ENCODE peak calls at places on chromosomes 11 and 22, in eight cellular contexts. One of them, this sample, is unnamed.
A peak's percentile ranks its signal among the peaks of the same experiment; 100 is the strongest.

GRCh38 chr11:108207683-108208060 is 14.8 kb downstream of the NPAT start:
- DNase-seq in foreskin fibroblast: no peak
- DNase-seq in brain microvascular endothelial cell: no peak
- DNase-seq in heart left ventricle: no peak
- DNase-seq in kidney epithelial cell: no peak
- DNase-seq in IMR-90: no peak
- DNase-seq in GM12865: no peak
- DNase-seq in BJ: no peak
- DNase-seq in this sample: no peak

GRCh38 chr22:45071618-45072017 is 61.8 kb upstream of the PHF21B start:
- DNase-seq in IMR-90: no peak
- DNase-seq in foreskin fibroblast: no peak
- DNase-seq in heart left ventricle: no peak
- DNase-seq in BJ: no peak
- DNase-seq in kidney epithelial cell: no peak
- DNase-seq in brain microvascular endothelial cell: no peak
- DNase-seq in GM12865: no peak
- DNase-seq in this sample: no peak

GRCh38 chr11:113681711-113682410 is 24.2 kb downstream of the TMPRSS5 start:
- DNase-seq in brain microvascular endothelial cell: no peak
- DNase-seq in GM12865: no peak
- DNase-seq in heart left ventricle: no peak
- DNase-seq in BJ: no peak
- DNase-seq in kidney epithelial cell: no peak
- DNase-seq in foreskin fibroblast: no peak
- DNase-seq in IMR-90: no peak
- DNase-seq in this sample: no peak

GRCh38 chr11:19595840-19596751 is 116.5 kb upstream of the NAV2 start:
- DNase-seq in brain microvascular endothelial cell: peak; percentile 92
- DNase-seq in GM12865: no peak
- DNase-seq in heart left ventricle: peak; percentile 80
- DNase-seq in kidney epithelial cell: no peak
- DNase-seq in IMR-90: peak; percentile 90
- DNase-seq in foreskin fibroblast: peak; percentile 84
- DNase-seq in BJ: peak; percentile 94
- DNase-seq in this sample: no peak

GRCh38 chr11:67524480-67524808 is 1.2 kb upstream of the CABP2 start:
- DNase-seq in brain microvascular endothelial cell: no peak
- DNase-seq in kidney epithelial cell: no peak
- DNase-seq in heart left ventricle: no peak
- DNase-seq in foreskin fibroblast: no peak
- DNase-seq in BJ: no peak
- DNase-seq in IMR-90: no peak
- DNase-seq in GM12865: no peak
- DNase-seq in this sample: no peak

GRCh38 chr22:23847310-23847920 is 8.6 kb upstream of the DERL3 start:
- DNase-seq in kidney epithelial cell: no peak
- DNase-seq in foreskin fibroblast: no peak
- DNase-seq in heart left ventricle: no peak
- DNase-seq in IMR-90: no peak
- DNase-seq in GM12865: no peak
- DNase-seq in brain microvascular endothelial cell: no peak
- DNase-seq in BJ: no peak
- DNase-seq in this sample: no peak

GRCh38 chr11:131503017-131503416 is 132.6 kb downstream of the NTM start:
- DNase-seq in BJ: no peak
- DNase-seq in heart left ventricle: no peak
- DNase-seq in brain microvascular endothelial cell: no peak
- DNase-seq in kidney epithelial cell: no peak
- DNase-seq in IMR-90: no peak
- DNase-seq in GM12865: no peak
- DNase-seq in foreskin fibroblast: no peak
- DNase-seq in this sample: no peak

GRCh38 chr22:31818481-31819392 is 64.9 kb downstream of the DEPDC5 start:
- DNase-seq in IMR-90: peak; percentile 48
- DNase-seq in heart left ventricle: no peak
- DNase-seq in GM12865: no peak
- DNase-seq in BJ: no peak
- DNase-seq in brain microvascular endothelial cell: peak; percentile 43
- DNase-seq in foreskin fibroblast: no peak
- DNase-seq in kidney epithelial cell: no peak
- DNase-seq in this sample: no peak

GRCh38 chr11:70141490-70142014 is 61.5 kb upstream of the FADD start:
- DNase-seq in BJ: no peak
- DNase-seq in kidney epithelial cell: no peak
- DNase-seq in heart left ventricle: no peak
- DNase-seq in brain microvascular endothelial cell: no peak
- DNase-seq in IMR-90: no peak
- DNase-seq in GM12865: no peak
- DNase-seq in foreskin fibroblast: no peak
- DNase-seq in this sample: peak; percentile 59

GRCh38 chr22:29072979-29073617 is at the start of gene KREMEN1:
- DNase-seq in brain microvascular endothelial cell: no peak
- DNase-seq in BJ: no peak
- DNase-seq in foreskin fibroblast: no peak
- DNase-seq in kidney epithelial cell: no peak
- DNase-seq in heart left ventricle: no peak
- DNase-seq in GM12865: no peak
- DNase-seq in IMR-90: no peak
- DNase-seq in this sample: no peak

GRCh38 chr11:2578934-2579280 is 120.9 kb downstream of the KCNQ1OT1 start:
- DNase-seq in heart left ventricle: no peak
- DNase-seq in GM12865: no peak
- DNase-seq in brain microvascular endothelial cell: no peak
- DNase-seq in kidney epithelial cell: no peak
- DNase-seq in BJ: no peak
- DNase-seq in IMR-90: no peak
- DNase-seq in foreskin fibroblast: no peak
- DNase-seq in this sample: no peak

GRCh38 chr22:45537734-45538181 is 35.1 kb downstream of the FBLN1 start:
- DNase-seq in BJ: peak; percentile 55
- DNase-seq in heart left ventricle: peak; percentile 62
- DNase-seq in brain microvascular endothelial cell: peak; percentile 66
- DNase-seq in GM12865: no peak
- DNase-seq in IMR-90: peak; percentile 84
- DNase-seq in foreskin fibroblast: peak; percentile 81
- DNase-seq in kidney epithelial cell: no peak
- DNase-seq in this sample: no peak

GRCh38 chr11:64093233-64094039 is 57.7 kb downstream of the FLRT1 start:
- DNase-seq in brain microvascular endothelial cell: no peak
- DNase-seq in GM12865: no peak
- DNase-seq in BJ: no peak
- DNase-seq in IMR-90: no peak
- DNase-seq in heart left ventricle: no peak
- DNase-seq in foreskin fibroblast: no peak
- DNase-seq in kidney epithelial cell: no peak
- DNase-seq in this sample: no peak

GRCh38 chr11:96317985-96318384 is 25.0 kb downstream of the MAML2 start:
- DNase-seq in IMR-90: no peak
- DNase-seq in heart left ventricle: no peak
- DNase-seq in foreskin fibroblast: no peak
- DNase-seq in brain microvascular endothelial cell: no peak
- DNase-seq in GM12865: peak; percentile 17
- DNase-seq in kidney epithelial cell: no peak
- DNase-seq in BJ: no peak
- DNase-seq in this sample: no peak

GRCh38 chr11:83147895-83148294 is 9.0 kb upstream of the PCF11 start:
- DNase-seq in heart left ventricle: no peak
- DNase-seq in kidney epithelial cell: no peak
- DNase-seq in brain microvascular endothelial cell: no peak
- DNase-seq in IMR-90: no peak
- DNase-seq in foreskin fibroblast: no peak
- DNase-seq in GM12865: no peak
- DNase-seq in BJ: no peak
- DNase-seq in this sample: no peak

GRCh38 chr11:110125632-110126031 is 32.4 kb downstream of the ZC3H12C start:
- DNase-seq in foreskin fibroblast: peak; percentile 87
- DNase-seq in IMR-90: peak; percentile 60
- DNase-seq in brain microvascular endothelial cell: peak; percentile 88
- DNase-seq in heart left ventricle: no peak
- DNase-seq in GM12865: no peak
- DNase-seq in kidney epithelial cell: peak; percentile 26
- DNase-seq in BJ: no peak
- DNase-seq in this sample: no peak

GRCh38 chr11:34309970-34310369 is 47.8 kb downstream of the ABTB2 start:
- DNase-seq in BJ: no peak
- DNase-seq in IMR-90: no peak
- DNase-seq in brain microvascular endothelial cell: no peak
- DNase-seq in heart left ventricle: no peak
- DNase-seq in foreskin fibroblast: no peak
- DNase-seq in GM12865: no peak
- DNase-seq in kidney epithelial cell: no peak
- DNase-seq in this sample: no peak

GRCh38 chr11:81203876-81204275 is 1529.8 kb downstream of the FAM181B start:
- DNase-seq in GM12865: no peak
- DNase-seq in foreskin fibroblast: no peak
- DNase-seq in IMR-90: no peak
- DNase-seq in brain microvascular endothelial cell: peak; percentile 41
- DNase-seq in heart left ventricle: no peak
- DNase-seq in BJ: no peak
- DNase-seq in kidney epithelial cell: no peak
- DNase-seq in this sample: no peak

GRCh38 chr11:111812211-111812610 is 46.0 kb upstream of the PPP2R1B start:
- DNase-seq in heart left ventricle: no peak
- DNase-seq in foreskin fibroblast: no peak
- DNase-seq in BJ: no peak
- DNase-seq in IMR-90: no peak
- DNase-seq in kidney epithelial cell: no peak
- DNase-seq in GM12865: no peak
- DNase-seq in brain microvascular endothelial cell: no peak
- DNase-seq in this sample: no peak

GRCh38 chr11:43943357-43943930 is 1.0 kb downstream of the C11orf96 start:
- DNase-seq in kidney epithelial cell: no peak
- DNase-seq in heart left ventricle: no peak
- DNase-seq in IMR-90: peak; percentile 17
- DNase-seq in BJ: no peak
- DNase-seq in foreskin fibroblast: no peak
- DNase-seq in brain microvascular endothelial cell: peak; percentile 14
- DNase-seq in GM12865: no peak
- DNase-seq in this sample: no peak

DNA sequence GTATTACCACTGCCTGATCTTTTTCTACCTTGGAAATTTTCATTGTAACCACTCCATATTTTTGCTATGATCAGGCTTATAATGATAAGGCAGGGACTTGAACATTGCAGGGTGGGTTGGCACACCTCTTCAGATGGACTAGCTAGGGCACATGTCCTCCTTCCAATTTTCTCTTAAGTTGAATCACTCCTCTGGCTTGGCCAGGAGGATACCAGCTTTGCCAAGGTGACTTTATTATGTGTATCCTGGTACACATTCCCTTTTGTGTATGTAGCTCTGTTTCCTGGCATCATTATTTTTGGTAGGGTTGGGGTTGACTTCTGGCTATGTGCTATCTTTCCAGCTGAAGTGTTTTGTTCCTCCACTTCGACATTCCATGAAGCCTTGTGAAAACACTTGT is 8.5 kb upstream of the LDLRAD3 start:
- DNase-seq in heart left ventricle: no peak
- DNase-seq in kidney epithelial cell: no peak
- DNase-seq in brain microvascular endothelial cell: no peak
- DNase-seq in BJ: no peak
- DNase-seq in IMR-90: no peak
- DNase-seq in GM12865: no peak
- DNase-seq in foreskin fibroblast: no peak
- DNase-seq in this sample: no peak
- TF ChIP-seq CTCF in heart left ventricle: no peak
- TF ChIP-seq CTCF in kidney epithelial cell: no peak
- TF ChIP-seq CTCF in brain microvascular endothelial cell: no peak
- TF ChIP-seq CTCF in BJ: no peak
- TF ChIP-seq CTCF in IMR-90: no peak
- TF ChIP-seq CTCF in GM12865: no peak
- TF ChIP-seq CTCF in foreskin fibroblast: no peak
- TF ChIP-seq CTCF in this sample: no peak

GRCh38 chr22:42116848-42117424 is 13.7 kb downstream of the CYP2D6 start:
- DNase-seq in foreskin fibroblast: peak; percentile 14
- DNase-seq in GM12865: no peak
- DNase-seq in BJ: no peak
- DNase-seq in kidney epithelial cell: no peak
- DNase-seq in brain microvascular endothelial cell: no peak
- DNase-seq in IMR-90: peak; percentile 4
- DNase-seq in heart left ventricle: no peak
- DNase-seq in this sample: no peak

GRCh38 chr22:42108848-42109247 is 18.3 kb upstream of the NDUFA6 start:
- DNase-seq in GM12865: no peak
- DNase-seq in IMR-90: no peak
- DNase-seq in brain microvascular endothelial cell: no peak
- DNase-seq in heart left ventricle: no peak
- DNase-seq in kidney epithelial cell: no peak
- DNase-seq in BJ: no peak
- DNase-seq in foreskin fibroblast: no peak
- DNase-seq in this sample: no peak

GRCh38 chr22:42111798-42112197 is 18.8 kb downstream of the CYP2D6 start:
- DNase-seq in IMR-90: no peak
- DNase-seq in kidney epithelial cell: no peak
- DNase-seq in foreskin fibroblast: no peak
- DNase-seq in BJ: no peak
- DNase-seq in brain microvascular endothelial cell: no peak
- DNase-seq in GM12865: no peak
- DNase-seq in heart left ventricle: no peak
- DNase-seq in this sample: no peak

DNA sequence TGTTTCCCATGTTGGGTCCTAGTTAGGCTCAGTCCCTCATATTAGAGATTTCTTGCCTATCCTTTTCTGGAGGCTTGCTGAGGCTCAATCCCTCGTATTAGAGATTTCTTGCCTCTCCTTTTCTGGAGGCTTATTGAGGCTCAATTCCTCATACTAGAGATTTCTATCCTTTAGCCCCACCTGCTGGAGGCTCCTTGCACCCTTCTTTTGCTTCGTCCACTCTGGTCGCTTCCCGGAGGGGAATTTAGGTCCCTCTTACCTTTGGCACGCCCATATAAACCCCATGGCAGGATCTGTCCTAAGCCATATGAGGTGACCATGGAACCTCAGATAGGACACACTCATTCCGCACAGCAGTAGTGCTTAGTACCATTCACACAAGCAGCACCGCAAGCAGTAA is 15.9 kb downstream of the CYP2D6 start:
- DNase-seq in GM12865: peak; percentile 26
- DNase-seq in kidney epithelial cell: no peak
- DNase-seq in foreskin fibroblast: peak; percentile 20
- DNase-seq in IMR-90: peak; percentile 6
- DNase-seq in heart left ventricle: no peak
- DNase-seq in BJ: no peak
- DNase-seq in brain microvascular endothelial cell: peak; percentile 16
- DNase-seq in this sample: no peak
- TF ChIP-seq CTCF in GM12865: peak; percentile 13
- TF ChIP-seq CTCF in kidney epithelial cell: no peak
- TF ChIP-seq CTCF in foreskin fibroblast: peak; percentile 28
- TF ChIP-seq CTCF in IMR-90: peak; percentile 31
- TF ChIP-seq CTCF in heart left ventricle: peak; percentile 17
- TF ChIP-seq CTCF in BJ: peak; percentile 42
- TF ChIP-seq CTCF in brain microvascular endothelial cell: peak; percentile 61
- TF ChIP-seq CTCF in this sample: no peak

GRCh38 chr11:78831571-78831970 is 256.9 kb upstream of the NARS2 start:
- DNase-seq in IMR-90: no peak
- DNase-seq in heart left ventricle: no peak
- DNase-seq in GM12865: no peak
- DNase-seq in brain microvascular endothelial cell: no peak
- DNase-seq in BJ: no peak
- DNase-seq in foreskin fibroblast: no peak
- DNase-seq in kidney epithelial cell: no peak
- DNase-seq in this sample: no peak
- TF ChIP-seq CTCF in IMR-90: no peak
- TF ChIP-seq CTCF in heart left ventricle: no peak
- TF ChIP-seq CTCF in GM12865: no peak
- TF ChIP-seq CTCF in brain microvascular endothelial cell: no peak
- TF ChIP-seq CTCF in BJ: no peak
- TF ChIP-seq CTCF in foreskin fibroblast: no peak
- TF ChIP-seq CTCF in kidney epithelial cell: no peak
- TF ChIP-seq CTCF in this sample: no peak

GRCh38 chr11:62122076-62122475 is 1.7 kb upstream of the INCENP start:
- DNase-seq in GM12865: no peak
- DNase-seq in foreskin fibroblast: no peak
- DNase-seq in brain microvascular endothelial cell: no peak
- DNase-seq in BJ: no peak
- DNase-seq in IMR-90: no peak
- DNase-seq in kidney epithelial cell: no peak
- DNase-seq in heart left ventricle: no peak
- DNase-seq in this sample: no peak
- TF ChIP-seq CTCF in GM12865: peak; percentile 17
- TF ChIP-seq CTCF in foreskin fibroblast: no peak
- TF ChIP-seq CTCF in brain microvascular endothelial cell: peak; percentile 42
- TF ChIP-seq CTCF in BJ: peak; percentile 19
- TF ChIP-seq CTCF in IMR-90: peak; percentile 22
- TF ChIP-seq CTCF in kidney epithelial cell: peak; percentile 15
- TF ChIP-seq CTCF in heart left ventricle: no peak
- TF ChIP-seq CTCF in this sample: no peak

This sample was measured in GM10248.